ENCODE peak calls at places on chromosomes 16 and 17, in seven cellular contexts. J is adipocyte; W is mucosa of descending colon; D is effector memory CD4-positive, alpha-beta T cell; G is CD4-positive, alpha-beta memory T cell; M is fibroblast of lung; C is transverse colon. A is an unnamed sample.

GRCh38 chr16:397736-398332 is 835 bp downstream of the NME4 start:
- DNase-seq in D (no peak), J (peak; percentile 82), C (peak; percentile 81), W (peak; percentile 78), G (no peak), M (peak; percentile 73), A (peak; percentile 55)

GRCh38 chr17:3594056-3594810 is 15.0 kb downstream of the TRPV1 start:
- DNase-seq in M (peak; percentile 55), W (peak; percentile 17), G (no peak), C (no peak), D (no peak), J (peak; percentile 1), A (no peak)

GRCh38 chr16:21167360-21167759 is 8.9 kb downstream of the LDAF1 start:
- DNase-seq in W (no peak), D (no peak), M (peak; percentile 92), G (no peak), J (peak; percentile 61), C (no peak), A (no peak)

GRCh38 chr17:48722201-48722907 is at the start of gene PRAC1:
- DNase-seq in C (no peak), J (no peak), G (no peak), D (no peak), W (peak; percentile 89), M (no peak), A (no peak)

GRCh38 chr16:10297341-10298006 is 88.4 kb upstream of the ATF7IP2 start:
- DNase-seq in C (peak; percentile 32), G (no peak), D (no peak), J (no peak), M (no peak), W (no peak), A (no peak)

GRCh38 chr16:78288915-78289314 is 189.5 kb downstream of the WWOX start:
- DNase-seq in G (no peak), J (no peak), M (no peak), C (no peak), D (no peak), W (no peak), A (no peak)

GRCh38 chr16:19994771-19995170 is 78.9 kb downstream of the GPR139 start:
- DNase-seq in D (no peak), M (no peak), C (no peak), W (no peak), J (no peak), G (no peak), A (no peak)

GRCh38 chr16:8108991-8109509 is 481.3 kb downstream of the TMEM114 start:
- DNase-seq in C (no peak), G (no peak), J (no peak), D (no peak), M (no peak), W (no peak), A (no peak)

GRCh38 chr17:19003966-19004600 is 481 bp downstream of the FAM83G start:
- DNase-seq in W (peak; percentile 83), J (peak; percentile 64), M (peak; percentile 17), D (peak; percentile 72), C (peak; percentile 75), G (peak; percentile 64), A (peak; percentile 57)

GRCh38 chr16:67277999-67278772 is 1.1 kb upstream of the PLEKHG4 start:
- DNase-seq in C (no peak), G (no peak), M (peak; percentile 83), D (no peak), J (peak; percentile 67), W (no peak), A (peak; percentile 34)

GRCh38 chr17:3043737-3044365 is 19.6 kb downstream of the OR1D5 start:
- DNase-seq in C (no peak), G (no peak), M (no peak), W (peak; percentile 25), D (no peak), J (no peak), A (peak; percentile 22)

GRCh38 chr17:76556759-76557367 is 17.0 kb downstream of the PRCD start:
- DNase-seq in D (peak; percentile 34), G (peak; percentile 60), J (peak; percentile 55), M (peak; percentile 66), C (peak; percentile 36), W (peak; percentile 67), A (peak; percentile 15)

GRCh38 chr17:3529817-3530741 is 27.5 kb downstream of the TRPV3 start:
- DNase-seq in M (peak; percentile 47), D (no peak), G (no peak), W (peak; percentile 39), J (no peak), C (no peak), A (peak; percentile 82)

GRCh38 chr16:81449899-81450608 is 5.4 kb downstream of the CMIP start:
- DNase-seq in C (no peak), J (no peak), G (no peak), W (peak; percentile 43), M (no peak), D (no peak), A (peak; percentile 23)

GRCh38 chr17:68054296-68054900 is 18.9 kb downstream of the KPNA2 start:
- DNase-seq in W (no peak), J (peak; percentile 71), M (peak; percentile 65), C (no peak), G (no peak), D (no peak), A (no peak)

GRCh38 chr17:14760719-14761425 is 460.0 kb downstream of the HS3ST3B1 start:
- DNase-seq in W (no peak), G (no peak), M (no peak), C (no peak), J (no peak), D (no peak), A (no peak)

GRCh38 chr17:2982854-2983636 is 80.4 kb downstream of the OR1D5 start:
- DNase-seq in C (peak; percentile 60), W (peak; percentile 60), J (peak; percentile 22), M (peak; percentile 96), D (no peak), G (no peak), A (no peak)

GRCh38 chr17:12519956-12520594 is 145.6 kb upstream of the MYOCD start:
- DNase-seq in W (no peak), G (no peak), J (peak; percentile 31), D (no peak), C (no peak), M (no peak), A (no peak)

GRCh38 chr17:683499-684254 is 31.0 kb downstream of the VPS53 start:
- DNase-seq in J (no peak), W (no peak), C (no peak), G (no peak), M (no peak), D (no peak), A (no peak)

GRCh38 chr16:46658925-46659324 is 30.1 kb downstream of the VPS35 start:
- DNase-seq in J (no peak), C (peak; percentile 12), G (no peak), D (no peak), M (no peak), W (no peak), A (no peak)

GRCh38 chr16:53752566-53752965 is 48.6 kb downstream of the FTO start:
- DNase-seq in W (no peak), M (no peak), D (no peak), G (no peak), J (no peak), C (no peak), A (no peak)

DNA sequence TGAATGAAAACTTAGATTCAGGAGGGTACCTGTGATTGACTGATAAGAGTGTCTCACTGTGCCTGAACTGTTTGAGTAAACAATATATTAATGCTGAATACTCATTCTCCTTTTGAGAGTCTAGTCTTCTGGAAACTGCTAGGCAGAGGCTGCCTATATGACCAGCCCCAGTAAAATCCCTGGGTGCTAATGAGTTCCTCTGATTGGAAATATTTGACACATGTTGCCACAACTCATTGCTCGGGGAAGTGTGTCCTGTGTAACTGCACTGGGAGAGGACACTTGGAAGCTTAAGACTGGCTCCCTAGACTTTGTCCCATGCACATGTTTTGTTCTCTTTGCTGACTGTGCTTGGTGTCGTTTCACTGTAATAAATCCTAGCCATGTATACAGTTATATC is 108.7 kb upstream of the NACA2 start:
- DNase-seq in G (no peak), J (no peak), W (no peak), M (no peak), C (no peak), D (no peak), A (no peak)
- H3K9me3 ChIP-seq in G (peaks cover 22% of the 10 kb centered on the region), J (peaks cover 32% of the 10 kb centered on the region), W (peaks cover 33% of the 10 kb centered on the region), M (no peaks in the 10 kb centered on the region), C (peaks cover 30% of the 10 kb centered on the region), D (peaks cover 14% of the 10 kb centered on the region), A (no peaks in the 10 kb centered on the region)

GRCh38 chr16:35562919-35563318 is 2103.5 kb downstream of the TP53TG3F start:
- DNase-seq in D (no peak), G (no peak), J (no peak), C (no peak), M (no peak), W (no peak), A (no peak)

GRCh38 chr16:35559911-35560636 is 2100.7 kb downstream of the TP53TG3F start:
- DNase-seq in D (no peak), M (no peak), C (no peak), G (no peak), W (no peak), J (no peak), A (no peak)

GRCh38 chr16:35561346-35561745 is 2101.9 kb downstream of the TP53TG3F start:
- DNase-seq in C (no peak), M (no peak), D (no peak), J (no peak), G (no peak), W (no peak), A (no peak)

GRCh38 chr16:35562471-35562870 is 2103.1 kb downstream of the TP53TG3F start:
- DNase-seq in D (no peak), G (no peak), M (no peak), J (no peak), W (no peak), C (no peak), A (no peak)

GRCh38 chr16:35560637-35560984 is 2101.2 kb downstream of the TP53TG3F start:
- DNase-seq in D (no peak), W (no peak), J (no peak), M (no peak), C (no peak), G (no peak), A (no peak)
- H3K9me3 ChIP-seq in D (peaks cover 5% of the 10 kb centered on the region), W (peaks cover 52% of the 10 kb centered on the region), J (no peaks in the 10 kb centered on the region), M (no peaks in the 10 kb centered on the region), C (no peaks in the 10 kb centered on the region), G (peaks cover 11% of the 10 kb centered on the region), A (no peaks in the 10 kb centered on the region)

GRCh38 chr17:27069842-27070508 is 223.9 kb upstream of the WSB1 start:
- DNase-seq in G (no peak), C (no peak), W (no peak), J (no peak), M (no peak), D (no peak), A (no peak)
- H3K9me3 ChIP-seq in G (no peaks in the 10 kb centered on the region), C (no peaks in the 10 kb centered on the region), W (peaks cover 2% of the 10 kb centered on the region), J (no peaks in the 10 kb centered on the region), M (no peaks in the 10 kb centered on the region), D (no peaks in the 10 kb centered on the region), A (no peaks in the 10 kb centered on the region)

GRCh38 chr16:83023011-83023410 is 396.2 kb downstream of the CDH13 start:
- DNase-seq in M (no peak), J (no peak), D (no peak), G (no peak), C (no peak), W (no peak), A (no peak)

GRCh38 chr16:83023640-83024039 is 396.9 kb downstream of the CDH13 start:
- DNase-seq in G (no peak), C (no peak), M (no peak), W (no peak), D (no peak), J (no peak), A (no peak)

GRCh38 chr16:83019963-83020362 is 393.2 kb downstream of the CDH13 start:
- DNase-seq in G (no peak), D (no peak), C (no peak), J (no peak), M (no peak), W (no peak), A (no peak)

GRCh38 chr16:83015871-83016270 is 389.1 kb downstream of the CDH13 start:
- DNase-seq in J (peak; percentile 42), G (no peak), C (no peak), W (no peak), M (no peak), D (no peak), A (no peak)

GRCh38 chr16:83021049-83021448 is 394.3 kb downstream of the CDH13 start:
- DNase-seq in C (no peak), J (no peak), W (no peak), M (no peak), D (no peak), G (no peak), A (no peak)
- H3K9me3 ChIP-seq in C (no peaks in the 10 kb centered on the region), J (no peaks in the 10 kb centered on the region), W (no peaks in the 10 kb centered on the region), M (no peaks in the 10 kb centered on the region), D (no peaks in the 10 kb centered on the region), G (no peaks in the 10 kb centered on the region), A (no peaks in the 10 kb centered on the region)

A was measured in small intestine.